ENCODE peak calls at places on chromosome 4, in four cellular contexts. F, J, Z and R are unnamed samples. For H3K4me1, the result is how much of the 10 kb centered on the place peaks cover.

GRCh38 chr4:18675586-18675985 is 654.0 kb upstream of the LCORL start:
- DNase-seq in Z (no peak), J (no peak), F (no peak), R (no peak)

GRCh38 chr4:11368701-11369115 is 60.0 kb downstream of the HS3ST1 start:
- DNase-seq in Z (no peak), F (no peak), J (no peak), R (no peak)

GRCh38 chr4:24973471-24974251 is 57.1 kb downstream of the LGI2 start:
- DNase-seq in F (peak), J (no peak), Z (no peak), R (no peak)

GRCh38 chr4:155530857-155531256 is 135.8 kb upstream of the GUCY1A1 start:
- DNase-seq in Z (no peak), F (no peak), J (no peak), R (no peak)

GRCh38 chr4:929970-930625 is 2.0 kb downstream of the GAK start:
- DNase-seq in F (peak), J (peak), Z (no peak), R (no peak)

GRCh38 chr4:139704915-139705485 is 39.4 kb downstream of the MGST2 start:
- DNase-seq in Z (no peak), F (no peak), J (no peak), R (no peak)

GRCh38 chr4:8300832-8301231 is 31.3 kb downstream of the HTRA3 start:
- DNase-seq in Z (no peak), J (no peak), F (no peak), R (no peak)

GRCh38 chr4:187965726-187966125 is 29.8 kb upstream of the ZFP42 start:
- DNase-seq in F (no peak), Z (no peak), J (no peak), R (no peak)

GRCh38 chr4:128958194-128958593 is 135.1 kb downstream of the SCLT1 start:
- DNase-seq in Z (peak), F (no peak), J (no peak), R (no peak)

GRCh38 chr4:30753316-30753715 is 33.1 kb downstream of the PCDH7 start:
- DNase-seq in F (no peak), Z (no peak), J (no peak), R (no peak)

GRCh38 chr4:7717161-7717560 is 222.5 kb downstream of the AFAP1 start:
- DNase-seq in J (no peak), F (no peak), Z (no peak), R (no peak)

GRCh38 chr4:178612725-178613124 is 1170.5 kb upstream of the AGA start:
- DNase-seq in F (no peak), J (no peak), Z (no peak), R (no peak)

GRCh38 chr4:10075158-10075863 is 41.3 kb downstream of the WDR1 start:
- DNase-seq in Z (no peak), J (no peak), F (peak), R (no peak)

GRCh38 chr4:147118523-147118922 is 172.9 kb upstream of the TTC29 start:
- DNase-seq in Z (no peak), J (no peak), F (no peak), R (no peak)

GRCh38 chr4:13920111-13920875 is 292.8 kb upstream of the BOD1L1 start:
- DNase-seq in F (no peak), J (no peak), Z (no peak), R (peak)

GRCh38 chr4:6236816-6237390 is 32.7 kb upstream of the WFS1 start:
- DNase-seq in Z (no peak), J (peak), F (peak), R (no peak)

GRCh38 chr4:45160932-45161331 is 434.6 kb upstream of the GNPDA2 start:
- DNase-seq in Z (no peak), J (no peak), F (no peak), R (no peak)

GRCh38 chr4:110364911-110365520 is 110.9 kb upstream of the ENPEP start:
- DNase-seq in F (no peak), Z (no peak), J (no peak), R (no peak)

GRCh38 chr4:53943345-53944085 is 120.9 kb downstream of the CHIC2 start:
- DNase-seq in F (no peak), Z (no peak), J (no peak), R (no peak)

GRCh38 chr4:75287738-75288517 is 226.3 kb downstream of the RCHY1 start:
- DNase-seq in F (no peak), Z (no peak), J (no peak), R (no peak)

GRCh38 chr4:87209696-87210095 is 10.7 kb downstream of the KLHL8 start:
- DNase-seq in F (peak), J (no peak), Z (no peak), R (no peak)

GRCh38 chr4:2101346-2102044 is 42.4 kb downstream of the NAT8L start:
- DNase-seq in F (no peak), Z (no peak), J (no peak), R (no peak)

GRCh38 chr4:75423029-75423428 is 91.2 kb downstream of the RCHY1 start:
- DNase-seq in F (no peak), J (no peak), Z (no peak), R (no peak)

GRCh38 chr4:14667624-14668295 is 334.5 kb upstream of the CPEB2 start:
- DNase-seq in F (no peak), Z (no peak), J (no peak), R (no peak)

GRCh38 chr4:143386812-143387211 is 50.1 kb downstream of the GAB1 start:
- DNase-seq in Z (no peak), J (no peak), F (no peak), R (no peak)

GRCh38 chr4:181582595-181582994 is 660.6 kb upstream of the TENM3 start:
- DNase-seq in J (no peak), Z (peak), F (no peak), R (no peak)

GRCh38 chr4:120843840-120844527 is 78.5 kb downstream of the PRDM5 start:
- DNase-seq in F (no peak), Z (no peak), J (no peak), R (no peak)

GRCh38 chr4:185849543-185850185 is 37.7 kb upstream of the SORBS2 start:
- DNase-seq in F (peak), Z (no peak), J (no peak), R (no peak)

GRCh38 chr4:124515591-124515990 is 196.9 kb downstream of the ANKRD50 start:
- DNase-seq in F (no peak), Z (no peak), J (no peak), R (no peak)

GRCh38 chr4:57220172-57220571 is 110.0 kb upstream of the IGFBP7 start:
- DNase-seq in Z (no peak), F (no peak), J (no peak), R (no peak)

GRCh38 chr4:72390409-72390808 is 178.6 kb downstream of the ADAMTS3 start:
- DNase-seq in Z (no peak), F (no peak), J (no peak), R (no peak)

GRCh38 chr4:85500110-85500867 is 25.3 kb downstream of the ARHGAP24 start:
- DNase-seq in Z (no peak), F (no peak), J (no peak), R (no peak)

GRCh38 chr4:1767770-1768366 is 25.2 kb upstream of the FGFR3 start:
- DNase-seq in J (no peak), F (no peak), Z (no peak), R (no peak)

GRCh38 chr4:7487464-7487863 is 52.7 kb upstream of the PSAPL1 start:
- DNase-seq in J (no peak), F (no peak), Z (no peak), R (no peak)

GRCh38 chr4:38013461-38014366 is 53.5 kb downstream of the PTTG2 start:
- DNase-seq in J (no peak), F (peak), Z (no peak), R (no peak)

GRCh38 chr4:68466185-68466584 is 18.9 kb downstream of the TMPRSS11E start:
- DNase-seq in F (no peak), Z (no peak), J (no peak), R (peak)

GRCh38 chr4:104420766-104421165 is 73.9 kb downstream of the CXXC4 start:
- DNase-seq in F (no peak), Z (no peak), J (no peak), R (no peak)

GRCh38 chr4:185716008-185716976 is 95.7 kb downstream of the SORBS2 start:
- DNase-seq in Z (no peak), J (no peak), F (no peak), R (no peak)

GRCh38 chr4:130422255-130422654 is 1326.3 kb downstream of the C4orf33 start:
- DNase-seq in J (no peak), Z (no peak), F (no peak), R (no peak)

DNA sequence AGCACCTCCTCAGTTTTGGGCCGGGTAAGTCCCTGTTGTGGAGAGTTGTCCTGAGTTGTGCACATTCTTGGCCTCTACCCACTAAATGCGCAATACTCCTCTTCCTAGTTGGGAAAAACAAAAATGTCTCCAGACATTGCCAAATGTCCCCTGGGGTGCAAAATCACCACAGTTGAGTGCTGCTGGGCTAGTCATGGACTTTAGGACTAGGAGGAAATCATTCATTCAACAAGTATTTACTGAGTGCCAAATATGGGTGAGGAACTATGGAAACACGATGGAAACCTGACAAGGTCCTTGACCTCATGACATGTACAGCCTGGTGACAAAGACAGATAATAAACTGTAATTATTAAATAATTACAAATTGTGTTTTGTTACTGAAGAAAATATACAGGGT is 71.6 kb downstream of the STX18 start:
- DNase-seq in J (no peak), Z (no peak), F (no peak), R (no peak)
- H3K27ac ChIP-seq in J (no peak), Z (no peak), F (no peak), R (no peak)

DNA sequence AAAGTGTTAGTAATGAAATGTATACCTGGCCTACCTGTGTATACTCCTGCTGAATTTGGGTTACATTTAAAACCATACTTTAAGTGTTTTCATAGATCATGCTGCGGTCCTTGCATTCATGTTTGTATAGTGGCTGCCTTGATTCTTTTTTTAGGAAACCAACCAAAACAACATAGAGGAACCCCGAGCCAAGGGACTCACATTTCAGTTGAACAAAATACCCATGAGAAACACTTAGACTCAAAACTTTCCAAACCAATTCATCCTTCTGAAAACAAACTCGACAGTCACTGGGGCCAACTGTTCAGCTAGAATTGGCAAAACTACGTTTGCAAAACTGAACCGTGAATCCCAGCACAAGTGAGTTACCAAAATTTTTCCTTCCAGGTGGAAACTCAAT is 1.4 kb downstream of the ADGRA3 start:
- DNase-seq in J (no peak), Z (no peak), F (no peak), R (no peak)
- H3K4me1 ChIP-seq in J (under half), Z (under half), F (under half), R (under half)

GRCh38 chr4:83618991-83619390 is 83.1 kb downstream of the GPAT3 start:
- DNase-seq in Z (peak), F (no peak), J (no peak), R (no peak)

GRCh38 chr4:83617371-83618021 is 81.6 kb downstream of the GPAT3 start:
- DNase-seq in Z (no peak), J (no peak), F (no peak), R (no peak)

GRCh38 chr4:83616252-83616651 is 80.3 kb downstream of the GPAT3 start:
- DNase-seq in F (no peak), Z (no peak), J (no peak), R (no peak)

GRCh38 chr4:83613994-83614393 is 78.1 kb downstream of the GPAT3 start:
- DNase-seq in Z (no peak), F (no peak), J (no peak), R (no peak)

GRCh38 chr4:83618431-83618830 is 82.5 kb downstream of the GPAT3 start:
- DNase-seq in Z (no peak), F (no peak), J (no peak), R (no peak)
- H3K4me3 ChIP-seq in Z (no peak), F (no peak), J (no peak), R (no peak)

GRCh38 chr4:41009411-41009810 is 204.9 kb downstream of the APBB2 start:
- DNase-seq in Z (no peak), J (no peak), F (no peak), R (no peak)
- H3K27ac ChIP-seq in Z (no peak), J (no peak), F (no peak), R (no peak)

DNA sequence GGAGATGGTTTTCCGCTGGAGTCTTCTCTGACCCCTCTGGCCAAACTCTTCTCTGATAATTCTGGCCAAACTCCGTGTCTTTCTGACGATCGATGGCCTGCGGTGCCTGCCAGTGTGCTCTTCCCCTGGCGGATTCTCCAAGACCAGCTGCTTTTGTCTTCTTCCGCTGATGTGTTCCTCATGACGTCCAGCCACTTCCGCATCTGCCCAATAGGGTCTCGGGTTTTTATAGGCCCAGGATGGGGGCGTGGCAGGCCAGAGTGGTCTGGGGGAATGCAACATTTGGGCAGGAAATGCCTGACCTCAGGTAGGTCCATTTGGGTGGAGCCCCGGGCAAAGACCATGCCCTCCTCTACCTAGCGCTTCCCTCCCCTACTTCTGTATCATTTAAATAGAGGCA is 1542.1 kb downstream of the STIM2 start:
- DNase-seq in J (no peak), Z (no peak), F (no peak), R (no peak)
- H3K4me1 ChIP-seq in J (under half), Z (under half), F (under half), R (under half)

GRCh38 chr4:152063301-152064235 is 302.8 kb upstream of the GATB start:
- DNase-seq in J (no peak), F (no peak), Z (peak), R (no peak)
- H3K4me3 ChIP-seq in J (no peak), F (no peak), Z (no peak), R (no peak)

DNA sequence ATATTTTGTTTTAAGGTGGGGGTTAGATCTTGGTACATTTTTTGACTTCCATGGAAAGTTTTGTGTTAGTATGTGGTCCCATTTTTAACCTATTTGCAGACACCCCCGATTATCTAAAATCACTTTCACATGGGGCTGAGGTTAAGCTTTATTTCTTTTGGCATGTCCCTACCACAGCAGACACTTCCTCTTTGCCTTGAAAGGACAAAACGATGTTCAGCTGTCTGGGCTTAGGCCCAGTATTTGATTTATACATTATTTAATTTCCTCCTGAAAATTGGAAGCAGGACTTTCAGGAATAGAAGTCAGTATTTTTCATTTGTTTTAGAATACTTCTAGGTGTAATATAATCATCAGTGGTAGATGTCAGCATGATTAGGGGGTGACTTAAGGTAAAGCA is 112.4 kb upstream of the SPRY1 start:
- DNase-seq in J (no peak), Z (no peak), F (no peak), R (no peak)
- H3K27ac ChIP-seq in J (no peak), Z (no peak), F (peak), R (no peak)

GRCh38 chr4:81491943-81492342 is 20.2 kb upstream of the RASGEF1B start:
- DNase-seq in Z (no peak), F (no peak), J (no peak), R (no peak)

GRCh38 chr4:81486502-81486901 is 14.8 kb upstream of the RASGEF1B start:
- DNase-seq in Z (no peak), F (no peak), J (no peak), R (no peak)

GRCh38 chr4:81493895-81494490 is 22.3 kb upstream of the RASGEF1B start:
- DNase-seq in F (no peak), Z (no peak), J (no peak), R (no peak)

GRCh38 chr4:81492596-81492995 is 20.9 kb upstream of the RASGEF1B start:
- DNase-seq in J (no peak), Z (no peak), F (no peak), R (no peak)

DNA sequence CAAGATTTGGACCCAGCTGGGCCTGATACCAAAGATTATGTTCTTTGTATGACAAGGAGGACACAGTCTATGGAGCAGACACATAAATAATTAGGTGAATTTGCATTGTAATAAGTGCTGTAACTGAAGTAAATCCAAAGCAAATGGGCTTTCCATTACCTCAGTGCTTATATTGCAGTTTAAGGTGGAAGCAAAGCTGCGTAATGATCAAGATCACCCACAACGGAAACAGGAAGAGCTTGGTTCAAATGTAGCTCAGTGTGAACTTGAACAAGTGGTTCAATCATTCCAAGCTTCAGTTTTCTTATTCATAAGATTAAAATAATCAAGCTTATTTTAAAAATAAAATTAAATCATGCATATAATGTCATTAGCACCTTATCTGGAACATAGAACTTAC is 19.1 kb upstream of the RASGEF1B start:
- DNase-seq in J (no peak), Z (no peak), F (no peak), R (no peak)
- H3K4me1 ChIP-seq in J (under half), Z (under half), F (under half), R (under half)

GRCh38 chr4:40627540-40627939 is 2.1 kb downstream of the RBM47 start:
- DNase-seq in F (no peak), Z (no peak), J (no peak), R (no peak)

GRCh38 chr4:40626183-40626990 is 3.3 kb downstream of the RBM47 start:
- DNase-seq in J (no peak), Z (no peak), F (no peak), R (no peak)

GRCh38 chr4:40630335-40631021 is 814 bp upstream of the RBM47 start:
- DNase-seq in F (peak), Z (no peak), J (peak), R (no peak)

GRCh38 chr4:40629401-40630334 is at the start of gene RBM47:
- DNase-seq in J (peak), F (peak), Z (no peak), R (peak)

GRCh38 chr4:40628888-40629287 is 776 bp downstream of the RBM47 start:
- DNase-seq in F (no peak), J (no peak), Z (no peak), R (no peak)
- H3K4me3 ChIP-seq in F (peak), J (peak), Z (no peak), R (no peak)